ENCODE peak calls at places on chromosomes 7 and 10, in six cellular contexts. B is body of pancreas, C is activated T-helper 1 cell treated with Interleukin-2 at 50 U/mL for 16 hours, X is amniotic stem cell, F is Right ventricle myocardium inferior, N is small intestine. I is an unnamed sample.

GRCh38 chr10:34305189-34305588 is 509.9 kb downstream of the PARD3 start:
- DNase-seq in N (peak), C (no peak), B (no peak), X (no peak), F (no peak), I (no peak)

GRCh38 chr10:113616244-113617074 is 47.4 kb downstream of the NRAP start:
- DNase-seq in N (no peak), C (no peak), F (no peak), X (no peak), B (no peak), I (no peak)

GRCh38 chr10:123585477-123586445 is 80.4 kb upstream of the GPR26 start:
- DNase-seq in B (no peak), X (no peak), N (no peak), C (no peak), F (no peak), I (no peak)

GRCh38 chr7:131501422-131501821 is 55.0 kb downstream of the PODXL start:
- DNase-seq in F (no peak), B (no peak), C (peak), X (no peak), N (peak), I (peak)

GRCh38 chr10:70843776-70844489 is 28.2 kb downstream of the SGPL1 start:
- DNase-seq in X (no peak), N (peak), B (no peak), C (no peak), F (no peak), I (no peak)

GRCh38 chr7:101547916-101548599 is 81.0 kb downstream of the MYL10 start:
- DNase-seq in C (no peak), N (no peak), B (no peak), X (no peak), F (no peak), I (no peak)

GRCh38 chr10:114714281-114714741 is 56.2 kb upstream of the ABLIM1 start:
- DNase-seq in F (no peak), N (peak), B (no peak), X (peak), C (no peak), I (peak)

GRCh38 chr7:107043916-107044346 is 574 bp upstream of the PRKAR2B start:
- DNase-seq in X (no peak), F (no peak), C (no peak), B (no peak), N (no peak), I (no peak)

GRCh38 chr7:3927446-3928110 is 626.5 kb downstream of the SDK1 start:
- DNase-seq in X (no peak), N (no peak), B (no peak), C (no peak), F (no peak), I (no peak)

GRCh38 chr7:94823952-94824351 is 83.4 kb upstream of the PPP1R9A start:
- DNase-seq in B (no peak), X (no peak), F (no peak), N (no peak), C (no peak), I (peak)

GRCh38 chr10:31928531-31929259 is at the start of gene ARHGAP12:
- DNase-seq in X (peak), C (peak), F (peak), B (peak), N (peak), I (no peak)

GRCh38 chr10:79129361-79129997 is 60.7 kb downstream of the ZMIZ1 start:
- DNase-seq in X (no peak), C (no peak), F (no peak), B (no peak), N (no peak), I (no peak)

GRCh38 chr7:43799605-43800004 is 41.1 kb downstream of the BLVRA start:
- DNase-seq in C (no peak), X (no peak), N (no peak), F (no peak), B (no peak), I (no peak)

GRCh38 chr10:36280396-36280795 is 638.3 kb upstream of the FZD8 start:
- DNase-seq in F (no peak), X (no peak), B (no peak), N (no peak), C (no peak), I (peak)

GRCh38 chr7:42650701-42651100 is 261.2 kb downstream of the C7orf25 start:
- DNase-seq in X (no peak), B (no peak), N (no peak), F (no peak), C (no peak), I (no peak)

GRCh38 chr10:58299580-58299979 is 30.6 kb downstream of the CISD1 start:
- DNase-seq in N (peak), B (peak), X (peak), F (no peak), C (peak), I (no peak)

GRCh38 chr10:1550616-1551015 is 186.7 kb downstream of the ADARB2 start:
- DNase-seq in N (no peak), C (no peak), F (no peak), X (no peak), B (no peak), I (no peak)

GRCh38 chr10:110016037-110016436 is 8.3 kb downstream of the ADD3 start:
- DNase-seq in N (peak), F (no peak), B (no peak), C (no peak), X (no peak), I (no peak)

GRCh38 chr7:91503934-91504575 is 239.8 kb downstream of the FZD1 start:
- DNase-seq in C (no peak), N (no peak), F (no peak), B (no peak), X (no peak), I (no peak)

GRCh38 chr10:130215918-130216205 is 79.7 kb downstream of the GLRX3 start:
- DNase-seq in F (no peak), B (no peak), X (no peak), C (no peak), N (no peak), I (no peak)

GRCh38 chr7:107442678-107443077 is 27.2 kb upstream of the GPR22 start:
- DNase-seq in B (no peak), X (no peak), F (no peak), C (no peak), N (no peak), I (no peak)

GRCh38 chr10:62266147-62266546 is 2.5 kb downstream of the RTKN2 start:
- DNase-seq in F (no peak), B (no peak), N (no peak), C (no peak), X (no peak), I (no peak)

GRCh38 chr10:78524941-78525340 is 491.3 kb downstream of the RPS24 start:
- DNase-seq in F (no peak), N (no peak), C (no peak), X (no peak), B (no peak), I (no peak)

GRCh38 chr10:10714327-10714726 is 303.3 kb upstream of the CELF2 start:
- DNase-seq in X (no peak), F (no peak), C (no peak), B (no peak), N (no peak), I (no peak)

GRCh38 chr7:155298288-155298833 is 683 bp downstream of the INSIG1 start:
- DNase-seq in F (no peak), N (no peak), X (no peak), B (no peak), C (peak), I (no peak)

GRCh38 chr7:93245525-93246432 is 13.6 kb downstream of the VPS50 start:
- DNase-seq in C (no peak), N (peak), F (no peak), X (no peak), B (no peak), I (no peak)

GRCh38 chr7:26910221-26910620 is 45.8 kb upstream of the SKAP2 start:
- DNase-seq in N (peak), F (peak), B (no peak), X (no peak), C (no peak), I (peak)

GRCh38 chr7:91194841-91195240 is 69.4 kb upstream of the FZD1 start:
- DNase-seq in C (no peak), N (no peak), B (no peak), F (no peak), X (no peak), I (no peak)

GRCh38 chr7:131527462-131527861 is 29.0 kb downstream of the PODXL start:
- DNase-seq in X (no peak), F (no peak), C (no peak), B (no peak), N (no peak), I (no peak)

GRCh38 chr7:123211545-123211944 is 11.8 kb upstream of the SLC13A1 start:
- DNase-seq in C (no peak), F (no peak), B (no peak), X (no peak), N (no peak), I (no peak)

GRCh38 chr7:138705122-138705521 is 4.0 kb upstream of the SVOPL start:
- DNase-seq in N (no peak), F (no peak), B (no peak), C (no peak), X (no peak), I (no peak)

GRCh38 chr10:11824376-11824775 is 1.2 kb downstream of the PROSER2 start:
- DNase-seq in F (no peak), C (no peak), N (no peak), B (no peak), X (no peak), I (no peak)

GRCh38 chr7:37986780-37987380 is 66.4 kb downstream of the EPDR1 start:
- DNase-seq in N (no peak), F (no peak), C (no peak), X (no peak), B (no peak), I (no peak)

GRCh38 chr10:48296699-48297098 is 9.8 kb upstream of the MAPK8 start:
- DNase-seq in N (no peak), B (no peak), F (no peak), X (no peak), C (no peak), I (no peak)

GRCh38 chr7:115127399-115128021 is 205.6 kb downstream of the MDFIC start:
- DNase-seq in B (no peak), X (no peak), N (no peak), C (no peak), F (no peak), I (no peak)

GRCh38 chr10:75541411-75541810 is 110.0 kb downstream of the LRMDA start:
- DNase-seq in C (no peak), B (no peak), X (no peak), F (no peak), N (no peak), I (no peak)

GRCh38 chr7:105794741-105795729 is 81.4 kb downstream of the ATXN7L1 start:
- DNase-seq in F (no peak), X (no peak), C (no peak), N (no peak), B (no peak), I (no peak)

GRCh38 chr7:41027428-41028115 is 675.3 kb downstream of the INHBA start:
- DNase-seq in C (no peak), N (no peak), F (no peak), X (peak), B (no peak), I (peak)

I was measured in non-pigmented ciliary epithelial cell.